ENCODE peak calls at places on chromosomes 3 and 15, in four cellular contexts. One of them, this sample, is unnamed.

GRCh38 chr15:49406352-49407118 is 16.5 kb upstream of the FGF7 start:
- DNase-seq in adrenal gland: no peak
- DNase-seq in bronchial epithelial cell: no peak
- DNase-seq in hypothalamus: no peak
- DNase-seq in this sample: no peak

GRCh38 chr3:31979006-31979697 is 1.9 kb downstream of the OSBPL10 start:
- DNase-seq in adrenal gland: no peak
- DNase-seq in bronchial epithelial cell: peak; percentile 48
- DNase-seq in hypothalamus: no peak
- DNase-seq in this sample: peak; percentile 28

GRCh38 chr3:173748140-173748539 is 350.6 kb downstream of the NLGN1 start:
- DNase-seq in adrenal gland: no peak
- DNase-seq in bronchial epithelial cell: no peak
- DNase-seq in hypothalamus: no peak
- DNase-seq in this sample: no peak

GRCh38 chr3:69329897-69330296 is 56.0 kb downstream of the FRMD4B start:
- DNase-seq in adrenal gland: no peak
- DNase-seq in bronchial epithelial cell: no peak
- DNase-seq in hypothalamus: no peak
- DNase-seq in this sample: no peak

GRCh38 chr3:71389911-71390573 is 193.5 kb downstream of the FOXP1 start:
- DNase-seq in adrenal gland: peak; percentile 61
- DNase-seq in bronchial epithelial cell: peak; percentile 44
- DNase-seq in hypothalamus: no peak
- DNase-seq in this sample: peak; percentile 38

GRCh38 chr3:50256978-50257890 is 11.7 kb upstream of the SEMA3B start:
- DNase-seq in adrenal gland: no peak
- DNase-seq in bronchial epithelial cell: no peak
- DNase-seq in hypothalamus: no peak
- DNase-seq in this sample: no peak

GRCh38 chr15:90364251-90364650 is 12.2 kb downstream of the ZNF774 start:
- DNase-seq in adrenal gland: no peak
- DNase-seq in bronchial epithelial cell: peak; percentile 91
- DNase-seq in hypothalamus: no peak
- DNase-seq in this sample: peak; percentile 81

GRCh38 chr3:29775352-29775751 is 494.5 kb downstream of the RBMS3 start:
- DNase-seq in adrenal gland: no peak
- DNase-seq in bronchial epithelial cell: no peak
- DNase-seq in hypothalamus: no peak
- DNase-seq in this sample: no peak

GRCh38 chr3:123169492-123169929 is 32.2 kb upstream of the SEC22A start:
- DNase-seq in adrenal gland: no peak
- DNase-seq in bronchial epithelial cell: no peak
- DNase-seq in hypothalamus: no peak
- DNase-seq in this sample: no peak

GRCh38 chr15:46266691-46267090 is 631.9 kb downstream of the SQOR start:
- DNase-seq in adrenal gland: no peak
- DNase-seq in bronchial epithelial cell: no peak
- DNase-seq in hypothalamus: no peak
- DNase-seq in this sample: no peak

GRCh38 chr15:35000511-35000910 is 12.4 kb upstream of the ZNF770 start:
- DNase-seq in adrenal gland: no peak
- DNase-seq in bronchial epithelial cell: peak; percentile 98
- DNase-seq in hypothalamus: no peak
- DNase-seq in this sample: peak; percentile 98

GRCh38 chr3:123605789-123606234 is 21.0 kb upstream of the HACD2 start:
- DNase-seq in adrenal gland: no peak
- DNase-seq in bronchial epithelial cell: peak; percentile 82
- DNase-seq in hypothalamus: no peak
- DNase-seq in this sample: peak; percentile 91